ENCODE peak calls at places on chromosomes 4 and X, in seven cellular contexts. X, R, S, I, U, D and H are unnamed samples.

GRCh38 chr4:2745981-2746806 is 9.9 kb downstream of the TNIP2 start:
- DNase-seq in I (peak), X (peak), R (peak), S (no peak), U (no peak), D (peak), H (no peak)

GRCh38 chr4:169899295-169899694 is 126.9 kb downstream of the MFAP3L start:
- DNase-seq in X (no peak), S (no peak), D (peak), R (peak), I (peak), U (no peak), H (no peak)

GRCh38 chr4:181679754-181680153 is 563.4 kb upstream of the TENM3 start:
- DNase-seq in I (no peak), X (no peak), U (no peak), S (no peak), R (no peak), D (no peak), H (no peak)

GRCh38 chr4:40980318-40980883 is 230.6 kb downstream of the NSUN7 start:
- DNase-seq in D (no peak), S (no peak), U (no peak), X (no peak), I (no peak), R (peak), H (no peak)

GRCh38 chr4:120080533-120080932 is 13.9 kb upstream of the MAD2L1 start:
- DNase-seq in S (no peak), R (no peak), U (no peak), I (no peak), X (no peak), D (no peak), H (no peak)

GRCh38 chr4:6641164-6641970 is 882 bp downstream of the MRFAP1 start:
- DNase-seq in D (peak), X (peak), R (peak), I (peak), U (peak), S (no peak), H (no peak)

GRCh38 chr4:174420317-174420716 is 102.0 kb downstream of the HPGD start:
- DNase-seq in U (no peak), S (no peak), I (no peak), X (no peak), D (no peak), R (no peak), H (no peak)

GRCh38 chr4:151468715-151469696 is 60.0 kb downstream of the FHIP1A start:
- DNase-seq in D (peak), X (no peak), R (no peak), I (peak), U (no peak), S (no peak), H (no peak)

GRCh38 chr4:17447675-17448298 is 64.1 kb downstream of the QDPR start:
- DNase-seq in I (peak), S (peak), D (peak), U (peak), R (peak), X (no peak), H (peak)

GRCh38 chrX:2608638-2609430 is 82.3 kb upstream of the CD99 start:
- DNase-seq in I (peak), X (peak), S (peak), R (peak), U (peak), D (peak), H (peak)

GRCh38 chr4:8874003-8874895 is 2.6 kb upstream of the HMX1 start:
- DNase-seq in I (no peak), S (no peak), X (no peak), D (no peak), R (no peak), U (no peak), H (no peak)

GRCh38 chrX:2521092-2521926 is 20.5 kb upstream of the DHRSX start:
- DNase-seq in D (no peak), X (no peak), U (no peak), R (no peak), I (no peak), S (no peak), H (no peak)

GRCh38 chrX:148337873-148338272 is 162.5 kb upstream of the AFF2 start:
- DNase-seq in R (no peak), S (no peak), X (no peak), D (no peak), I (no peak), U (no peak), H (no peak)

GRCh38 chr4:3873446-3874415 is 107.5 kb downstream of the ADRA2C start:
- DNase-seq in I (no peak), X (no peak), S (peak), R (no peak), D (no peak), U (peak), H (peak)

GRCh38 chr4:52892880-52893279 is 30.8 kb downstream of the RASL11B start:
- DNase-seq in R (no peak), U (no peak), S (no peak), I (no peak), D (no peak), X (no peak), H (no peak)

GRCh38 chr4:73205482-73205881 is 53.1 kb downstream of the ANKRD17 start:
- DNase-seq in X (no peak), I (no peak), U (no peak), S (no peak), R (no peak), D (no peak), H (no peak)

GRCh38 chrX:154135458-154136229 is 8.4 kb upstream of the OPN1LW start:
- DNase-seq in I (no peak), S (no peak), D (no peak), U (no peak), X (no peak), R (no peak), H (no peak)

GRCh38 chrX:360496-361150 is 26.1 kb downstream of the PPP2R3B start:
- DNase-seq in I (no peak), U (no peak), X (no peak), R (no peak), S (no peak), D (no peak), H (no peak)

GRCh38 chr4:155679343-155679742 is 12.7 kb downstream of the GUCY1A1 start:
- DNase-seq in X (no peak), I (no peak), D (no peak), R (peak), S (no peak), U (no peak), H (no peak)

DNA sequence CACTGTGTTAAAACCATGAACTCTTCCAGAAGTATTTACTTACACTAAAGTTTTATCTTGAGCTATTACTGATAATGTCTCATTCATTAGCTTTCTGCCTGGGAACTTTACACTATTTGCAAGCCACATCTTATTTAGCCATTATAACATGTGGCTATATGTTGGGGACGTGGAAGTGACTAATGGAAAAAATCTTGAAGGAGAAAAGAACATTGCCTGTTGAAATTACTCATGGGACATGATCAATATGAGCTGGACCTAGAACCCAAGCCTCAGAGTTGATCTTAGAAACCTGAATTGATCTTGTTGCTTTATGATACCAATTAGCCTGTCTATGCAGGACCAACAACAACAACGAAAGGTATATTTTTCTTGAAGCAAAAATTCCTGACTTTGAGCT is 22.5 kb upstream of the ARHGAP6 start:
- DNase-seq in S (no peak), D (no peak), R (no peak), I (no peak), U (no peak), X (no peak), H (no peak)
- TF ChIP-seq CTCF in S (no peak), D (no peak), R (no peak), I (no peak), U (no peak), X (no peak), H (no peak)

GRCh38 chrX:15465896-15466651 is 27.1 kb downstream of the PIR start:
- DNase-seq in S (peak), R (peak), D (no peak), X (no peak), I (no peak), U (no peak), H (no peak)
- TF ChIP-seq CTCF in S (peak), R (no peak), D (no peak), X (no peak), I (no peak), U (no peak), H (no peak)

DNA sequence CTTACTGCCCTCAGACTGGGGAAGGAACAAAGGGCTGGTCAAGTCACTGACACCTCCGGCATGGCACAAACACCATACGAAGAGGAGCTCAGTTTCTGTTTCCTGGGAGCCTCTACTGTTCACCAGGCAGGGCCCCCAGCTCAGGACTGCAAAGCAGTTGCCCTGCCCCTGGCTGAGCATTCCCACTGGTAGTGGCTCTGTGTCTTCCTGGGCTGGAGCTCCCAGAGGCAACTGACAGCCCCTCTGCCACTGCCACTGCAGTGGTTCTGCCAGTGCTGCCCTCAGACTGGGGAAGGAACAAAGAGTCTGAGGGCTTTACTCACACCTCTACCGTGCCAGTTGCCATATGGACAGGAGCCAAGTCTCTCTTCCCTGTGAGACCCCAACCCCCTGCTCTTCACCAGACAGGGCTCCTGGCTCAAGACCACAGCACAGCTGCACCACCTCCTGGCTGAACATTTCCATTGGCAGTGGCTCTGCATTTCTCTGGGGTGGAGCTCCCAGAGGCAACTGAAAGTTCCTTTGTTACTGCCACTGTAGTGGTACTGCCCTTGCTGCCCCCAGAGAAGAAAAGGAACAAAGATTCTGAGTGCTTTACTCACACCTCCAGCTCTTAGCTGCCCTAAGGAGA is 67.9 kb downstream of the SMARCA5 start:
- DNase-seq in I (no peak), X (no peak), R (no peak), U (no peak), D (no peak), S (peak), H (no peak)
- TF ChIP-seq CTCF in I (no peak), X (no peak), R (no peak), U (no peak), D (no peak), S (peak), H (peak)

GRCh38 chrX:74382613-74383012 is 38.7 kb upstream of the SLC16A2 start:
- DNase-seq in X (peak), R (peak), I (peak), U (peak), D (peak), S (peak), H (no peak)

GRCh38 chrX:74389016-74389415 is 32.3 kb upstream of the SLC16A2 start:
- DNase-seq in I (no peak), S (no peak), X (no peak), R (no peak), U (no peak), D (no peak), H (no peak)

DNA sequence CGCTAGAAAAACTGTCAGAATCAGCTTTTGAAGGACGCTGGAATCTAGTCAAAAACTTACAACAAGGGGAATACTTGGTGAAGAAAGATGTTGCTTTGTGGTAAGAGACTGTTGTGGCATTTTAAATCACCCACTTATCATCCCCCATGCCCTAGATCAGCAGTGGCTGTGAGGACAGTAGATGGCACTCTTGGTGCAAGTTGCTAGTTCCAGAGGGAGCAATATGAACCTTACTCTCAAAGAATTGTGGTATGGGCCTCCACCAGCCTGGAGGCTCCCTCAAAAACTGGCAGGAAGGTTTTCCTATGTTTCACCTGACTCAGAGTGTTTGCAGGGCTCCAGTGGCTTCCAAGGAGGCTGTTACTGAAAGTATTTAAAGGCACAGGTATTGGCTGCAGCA is 37.7 kb upstream of the SLC16A2 start:
- DNase-seq in U (peak), I (peak), X (no peak), D (peak), S (peak), R (peak), H (no peak)
- TF ChIP-seq CTCF in U (peak), I (no peak), X (peak), D (peak), S (peak), R (peak), H (peak)

GRCh38 chr4:71495454-71495853 is 156.6 kb downstream of the SLC4A4 start:
- DNase-seq in X (no peak), S (no peak), D (no peak), R (no peak), U (no peak), I (no peak), H (no peak)

GRCh38 chr4:71498624-71499023 is 159.8 kb downstream of the SLC4A4 start:
- DNase-seq in S (no peak), R (no peak), I (no peak), U (no peak), D (no peak), X (no peak), H (no peak)

GRCh38 chr4:71497078-71497477 is 158.3 kb downstream of the SLC4A4 start:
- DNase-seq in U (no peak), I (no peak), S (no peak), X (no peak), D (no peak), R (peak), H (no peak)

GRCh38 chr4:71498002-71498401 is 159.2 kb downstream of the SLC4A4 start:
- DNase-seq in U (no peak), I (no peak), S (no peak), R (peak), X (no peak), D (no peak), H (no peak)

DNA sequence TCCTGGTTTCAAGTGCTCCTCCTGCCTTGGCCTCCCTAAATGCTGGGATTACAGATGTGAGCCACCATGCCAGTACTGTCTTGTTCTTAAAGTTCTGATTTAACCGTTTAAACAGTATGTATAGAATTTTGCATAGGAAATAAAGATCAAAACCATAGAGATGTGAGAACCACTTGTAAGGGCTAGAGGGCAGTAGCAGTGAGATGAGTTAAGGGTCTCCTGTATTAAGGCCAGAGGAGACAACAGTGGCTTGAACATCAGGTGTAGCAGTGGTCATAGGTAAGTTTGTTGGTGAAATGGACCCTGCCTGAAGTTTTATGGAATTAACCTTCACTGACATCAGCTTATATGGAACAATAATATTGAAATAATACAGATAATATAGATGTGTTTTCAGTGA is 155.7 kb downstream of the SLC4A4 start:
- DNase-seq in I (no peak), X (no peak), S (no peak), D (no peak), R (no peak), U (no peak), H (no peak)
- TF ChIP-seq CTCF in I (no peak), X (no peak), S (peak), D (no peak), R (no peak), U (no peak), H (no peak)